ENCODE peak calls at places on chromosomes 2 and 18, in six cellular contexts. R is lower lobe of right lung, I is left ventricle myocardium inferior, W is suprapubic skin, S is cardiac muscle cell, L is omental fat pad. X is an unnamed sample.

GRCh38 chr18:37483984-37484892 is 81.4 kb downstream of the CELF4 start:
- DNase-seq in R (no peak), I (no peak), W (no peak), S (no peak), L (no peak), X (no peak)

GRCh38 chr2:66494708-66495107 is 59.8 kb downstream of the MEIS1 start:
- DNase-seq in R (no peak), I (no peak), W (no peak), S (peak), L (peak), X (no peak)

GRCh38 chr2:168849610-168850009 is 40.6 kb downstream of the SPC25 start:
- DNase-seq in R (no peak), I (peak), W (no peak), S (peak), L (no peak), X (no peak)

GRCh38 chr2:126671488-126671887 is 15.5 kb downstream of the GYPC start:
- DNase-seq in R (no peak), I (no peak), W (no peak), S (no peak), L (no peak), X (no peak)

GRCh38 chr2:8405334-8405733 is 276.5 kb upstream of the ID2 start:
- DNase-seq in R (no peak), I (no peak), W (no peak), S (no peak), L (no peak), X (no peak)

GRCh38 chr2:98505311-98505808 is 60.7 kb downstream of the INPP4A start:
- DNase-seq in R (peak), I (peak), W (no peak), S (no peak), L (no peak), X (no peak)

GRCh38 chr2:48112911-48113687 is 206.8 kb upstream of the FBXO11 start:
- DNase-seq in R (no peak), I (no peak), W (no peak), S (peak), L (no peak), X (no peak)

GRCh38 chr2:189350515-189351209 is 90.6 kb upstream of the WDR75 start:
- DNase-seq in R (no peak), I (no peak), W (no peak), S (peak), L (no peak), X (no peak)

GRCh38 chr2:191050640-191050987 is 36.6 kb upstream of the STAT1 start:
- DNase-seq in R (no peak), I (no peak), W (no peak), S (peak), L (no peak), X (no peak)

GRCh38 chr2:237892478-237892877 is 33.1 kb downstream of the RAMP1 start:
- DNase-seq in R (no peak), I (no peak), W (no peak), S (peak), L (no peak), X (no peak)

GRCh38 chr2:20540587-20541304 is 93.9 kb downstream of the RHOB start:
- DNase-seq in R (no peak), I (no peak), W (no peak), S (no peak), L (no peak), X (no peak)

GRCh38 chr2:28377984-28378678 is 14.5 kb upstream of the FOSL2 start:
- DNase-seq in R (peak), I (no peak), W (no peak), S (no peak), L (no peak), X (no peak)

GRCh38 chr2:113266431-113266830 is 12.3 kb downstream of the PAX8 start:
- DNase-seq in R (no peak), I (no peak), W (no peak), S (no peak), L (no peak), X (no peak)

GRCh38 chr2:1051075-1051474 is 100.4 kb downstream of the SNTG2 start:
- DNase-seq in R (no peak), I (no peak), W (no peak), S (peak), L (no peak), X (no peak)

GRCh38 chr2:141311430-141311829 is 819.4 kb downstream of the LRP1B start:
- DNase-seq in R (no peak), I (no peak), W (no peak), S (no peak), L (no peak), X (no peak)

GRCh38 chr2:147559068-147559467 is 285.8 kb upstream of the ACVR2A start:
- DNase-seq in R (no peak), I (no peak), W (no peak), S (no peak), L (no peak), X (no peak)

GRCh38 chr2:109333414-109334194 is 204.6 kb downstream of the SH3RF3 start:
- DNase-seq in R (no peak), I (no peak), W (no peak), S (peak), L (no peak), X (no peak)

GRCh38 chr2:239727182-239727775 is 297.9 kb downstream of the NDUFA10 start:
- DNase-seq in R (peak), I (no peak), W (peak), S (no peak), L (no peak), X (peak)

GRCh38 chr2:223414646-223415045 is 187.5 kb downstream of the SCG2 start:
- DNase-seq in R (no peak), I (peak), W (no peak), S (peak), L (peak), X (no peak)

GRCh38 chr2:108355907-108356734 is 21.6 kb upstream of the SULT1C4 start:
- DNase-seq in R (no peak), I (no peak), W (no peak), S (no peak), L (no peak), X (no peak)

GRCh38 chr2:54522624-54523281 is 66.6 kb downstream of the SPTBN1 start:
- DNase-seq in R (peak), I (no peak), W (no peak), S (peak), L (no peak), X (peak)

GRCh38 chr18:73045037-73045436 is 177.2 kb upstream of the NETO1 start:
- DNase-seq in R (no peak), I (no peak), W (no peak), S (no peak), L (no peak), X (no peak)

GRCh38 chr18:58960946-58961722 is 96.5 kb downstream of the ZNF532 start:
- DNase-seq in R (no peak), I (no peak), W (no peak), S (peak), L (no peak), X (no peak)

GRCh38 chr2:186032930-186033329 is 294.3 kb downstream of the FSIP2 start:
- DNase-seq in R (no peak), I (no peak), W (no peak), S (no peak), L (no peak), X (no peak)

GRCh38 chr2:42878581-42878980 is 86.2 kb upstream of the HAAO start:
- DNase-seq in R (no peak), I (no peak), W (no peak), S (no peak), L (peak), X (no peak)

GRCh38 chr2:112582314-112582746 is 2.1 kb upstream of the CHCHD5 start:
- DNase-seq in R (no peak), I (no peak), W (no peak), S (peak), L (no peak), X (peak)

GRCh38 chr2:234496442-234496834 is 443 bp downstream of the ARL4C start:
- DNase-seq in R (no peak), I (no peak), W (peak), S (no peak), L (no peak), X (no peak)

GRCh38 chr2:64284751-64285150 is 140.5 kb upstream of the PELI1 start:
- DNase-seq in R (no peak), I (no peak), W (no peak), S (no peak), L (no peak), X (no peak)

GRCh38 chr2:204738721-204739120 is 193.4 kb downstream of the PARD3B start:
- DNase-seq in R (no peak), I (no peak), W (no peak), S (no peak), L (no peak), X (no peak)

GRCh38 chr18:10771053-10771709 is 245.4 kb downstream of the NAPG start:
- DNase-seq in R (no peak), I (no peak), W (no peak), S (peak), L (no peak), X (no peak)

GRCh38 chr2:62568074-62568473 is 62.1 kb upstream of the TMEM17 start:
- DNase-seq in R (no peak), I (no peak), W (no peak), S (peak), L (no peak), X (no peak)

GRCh38 chr2:233556756-233557736 is 9.5 kb downstream of the USP40 start:
- DNase-seq in R (no peak), I (no peak), W (no peak), S (peak), L (no peak), X (no peak)

GRCh38 chr18:65659312-65659711 is 91.5 kb upstream of the CDH7 start:
- DNase-seq in R (no peak), I (no peak), W (no peak), S (no peak), L (no peak), X (no peak)

GRCh38 chr2:44543773-44544725 is 182.3 kb downstream of the CAMKMT start:
- DNase-seq in R (no peak), I (no peak), W (no peak), S (no peak), L (no peak), X (no peak)

GRCh38 chr2:235551965-235552364 is 58.1 kb downstream of the AGAP1 start:
- DNase-seq in R (peak), I (peak), W (no peak), S (peak), L (no peak), X (no peak)

GRCh38 chr2:165406053-165406628 is 63.4 kb upstream of the CSRNP3 start:
- DNase-seq in R (no peak), I (no peak), W (no peak), S (no peak), L (no peak), X (no peak)
- TF ChIP-seq CTCF in R (no peak), I (no peak), W (no peak), S (no peak), L (no peak), X (no peak)

DNA sequence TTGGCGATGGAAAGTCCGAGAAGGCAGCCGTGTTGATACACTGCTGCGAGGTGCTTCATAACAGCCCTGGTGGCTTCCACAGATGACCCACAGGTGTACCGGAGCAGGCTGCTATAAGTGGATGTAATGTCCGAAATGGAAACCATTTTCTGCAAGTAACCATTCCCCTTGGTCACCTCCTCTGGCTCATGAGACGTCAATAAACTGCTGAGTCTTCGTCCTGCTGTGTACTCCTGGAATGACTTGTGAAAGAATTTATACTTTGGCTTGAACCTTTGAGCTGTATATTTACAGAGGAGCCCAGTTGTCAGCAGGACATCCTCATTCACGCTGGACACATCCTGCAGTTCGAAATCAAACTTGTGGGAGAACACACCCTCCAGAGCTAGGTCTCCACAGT is 14.4 kb downstream of the NLRC4 start:
- DNase-seq in R (no peak), I (no peak), W (no peak), S (no peak), L (no peak), X (no peak)
- TF ChIP-seq CTCF in R (no peak), I (no peak), W (no peak), S (no peak), L (no peak), X (no peak)

DNA sequence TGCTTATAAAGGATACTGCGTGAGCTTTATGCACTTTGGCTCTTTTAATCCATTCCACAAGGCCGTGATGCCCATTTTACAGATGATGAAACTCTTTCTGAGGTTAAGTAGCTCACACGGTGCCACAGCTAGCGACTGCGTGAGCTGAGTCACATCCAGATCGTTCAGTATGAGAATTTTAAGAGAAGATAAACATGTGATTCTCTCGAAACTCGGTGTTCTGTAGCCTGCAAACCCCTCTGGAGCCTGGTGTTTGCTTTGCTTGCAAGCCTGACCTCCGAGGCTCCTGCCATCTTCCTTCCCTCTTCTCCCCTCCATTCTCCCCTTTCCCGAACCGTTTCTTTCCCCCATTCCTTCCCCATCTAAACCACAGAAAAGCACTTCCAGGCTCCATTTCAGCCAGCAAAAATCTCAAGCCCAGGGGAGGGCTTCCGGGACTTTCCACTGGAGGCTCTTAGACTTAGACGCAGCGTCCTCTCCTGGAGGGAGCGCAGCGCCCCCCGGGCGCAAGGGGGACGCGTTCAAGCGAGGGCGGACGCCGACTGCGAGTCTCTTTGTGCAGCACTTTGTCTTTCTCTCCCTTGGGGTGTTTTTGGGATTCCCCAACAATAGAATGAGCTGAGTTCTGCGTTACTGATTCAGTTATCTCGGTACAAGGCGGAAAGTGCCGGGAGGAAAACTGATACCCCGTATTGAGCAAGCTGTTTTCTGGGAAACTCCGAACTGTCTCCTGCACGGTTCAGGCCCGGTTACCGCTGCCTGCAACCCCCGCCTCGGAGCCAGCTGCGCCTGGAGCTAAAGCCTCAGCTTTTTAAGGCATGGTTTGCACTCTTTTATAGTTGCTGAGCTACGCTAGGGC is 38.0 kb downstream of the CYP1B1 start:
- DNase-seq in R (no peak), I (peak), W (no peak), S (peak), L (peak), X (no peak)
- TF ChIP-seq CTCF in R (peak), I (peak), W (no peak), S (peak), L (no peak), X (no peak)

DNA sequence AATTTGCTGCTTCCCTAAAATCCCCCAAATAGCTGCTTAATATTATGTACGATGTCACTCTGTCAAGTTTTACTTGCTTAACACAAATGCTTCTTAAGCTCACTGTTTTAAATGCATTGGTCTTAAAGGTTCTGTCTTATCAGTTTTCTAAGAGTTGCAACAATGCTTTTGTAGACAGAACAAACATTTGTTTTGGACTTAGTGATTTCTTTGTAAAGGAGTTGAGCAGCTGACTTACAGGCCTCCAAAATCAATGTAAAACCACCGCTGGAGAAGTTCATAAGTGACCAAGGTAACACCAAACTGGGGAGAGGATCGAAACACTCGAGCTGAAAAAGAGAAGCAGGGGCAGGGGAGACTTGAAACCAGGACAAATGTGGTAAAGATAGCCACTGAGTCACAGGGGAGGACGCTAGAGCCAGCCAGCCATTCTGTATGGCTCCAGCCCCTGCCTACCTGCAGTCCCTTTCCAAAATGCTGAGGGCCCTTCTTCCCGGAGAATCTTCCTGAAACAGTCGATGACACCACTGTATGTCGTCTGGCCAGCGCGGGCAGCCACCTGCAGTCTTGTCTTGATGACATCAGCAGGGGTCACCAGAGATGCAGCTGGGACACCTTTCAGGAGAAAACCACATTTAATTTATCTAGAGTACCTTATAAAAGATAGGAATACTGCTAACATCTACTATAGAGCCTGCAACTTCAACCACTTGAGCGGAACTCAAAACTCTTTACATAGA is 100.2 kb downstream of the DYNC1I2 start:
- DNase-seq in R (no peak), I (no peak), W (no peak), S (no peak), L (no peak), X (no peak)
- TF ChIP-seq CTCF in R (no peak), I (no peak), W (no peak), S (no peak), L (no peak), X (no peak)

GRCh38 chr2:160407393-160408204 is 86.0 kb downstream of the RBMS1 start:
- DNase-seq in R (peak), I (peak), W (no peak), S (peak), L (no peak), X (peak)
- TF ChIP-seq CTCF in R (no peak), I (peak), W (no peak), S (no peak), L (no peak), X (no peak)

GRCh38 chr2:111135910-111136297 is 15.2 kb downstream of the BCL2L11 start:
- DNase-seq in R (peak), I (peak), W (no peak), S (peak), L (no peak), X (no peak)

GRCh38 chr2:111135237-111135909 is 14.7 kb downstream of the BCL2L11 start:
- DNase-seq in R (no peak), I (no peak), W (no peak), S (no peak), L (no peak), X (no peak)

GRCh38 chr2:111133603-111134002 is 12.9 kb downstream of the BCL2L11 start:
- DNase-seq in R (no peak), I (no peak), W (no peak), S (no peak), L (no peak), X (no peak)

GRCh38 chr2:111138834-111139233 is 18.1 kb downstream of the BCL2L11 start:
- DNase-seq in R (no peak), I (no peak), W (no peak), S (no peak), L (no peak), X (no peak)

GRCh38 chr2:111134082-111134481 is 13.4 kb downstream of the BCL2L11 start:
- DNase-seq in R (no peak), I (no peak), W (no peak), S (no peak), L (no peak), X (no peak)
- TF ChIP-seq CTCF in R (no peak), I (no peak), W (no peak), S (no peak), L (no peak), X (peak)

GRCh38 chr18:74493689-74494088 is 2.5 kb upstream of the CNDP2 start:
- DNase-seq in R (no peak), I (no peak), W (peak), S (peak), L (no peak), X (peak)
- TF ChIP-seq CTCF in R (peak), I (peak), W (peak), S (peak), L (no peak), X (peak)

GRCh38 chr2:67873916-67874315 is 188.9 kb downstream of the C1D start:
- DNase-seq in R (no peak), I (no peak), W (no peak), S (no peak), L (no peak), X (no peak)
- TF ChIP-seq CTCF in R (no peak), I (no peak), W (no peak), S (no peak), L (no peak), X (no peak)

GRCh38 chr2:133452146-133452545 is 116.1 kb downstream of the NCKAP5 start:
- DNase-seq in R (no peak), I (no peak), W (no peak), S (no peak), L (no peak), X (no peak)
- TF ChIP-seq CTCF in R (no peak), I (no peak), W (no peak), S (no peak), L (no peak), X (no peak)

GRCh38 chr2:166179201-166179600 is 51.4 kb upstream of the SCN1A start:
- DNase-seq in R (no peak), I (no peak), W (no peak), S (peak), L (no peak), X (no peak)

GRCh38 chr2:166184789-166185188 is 57.0 kb upstream of the SCN1A start:
- DNase-seq in R (no peak), I (no peak), W (no peak), S (no peak), L (no peak), X (no peak)

GRCh38 chr2:166181813-166182154 is 54.0 kb upstream of the SCN1A start:
- DNase-seq in R (no peak), I (no peak), W (no peak), S (no peak), L (no peak), X (no peak)

DNA sequence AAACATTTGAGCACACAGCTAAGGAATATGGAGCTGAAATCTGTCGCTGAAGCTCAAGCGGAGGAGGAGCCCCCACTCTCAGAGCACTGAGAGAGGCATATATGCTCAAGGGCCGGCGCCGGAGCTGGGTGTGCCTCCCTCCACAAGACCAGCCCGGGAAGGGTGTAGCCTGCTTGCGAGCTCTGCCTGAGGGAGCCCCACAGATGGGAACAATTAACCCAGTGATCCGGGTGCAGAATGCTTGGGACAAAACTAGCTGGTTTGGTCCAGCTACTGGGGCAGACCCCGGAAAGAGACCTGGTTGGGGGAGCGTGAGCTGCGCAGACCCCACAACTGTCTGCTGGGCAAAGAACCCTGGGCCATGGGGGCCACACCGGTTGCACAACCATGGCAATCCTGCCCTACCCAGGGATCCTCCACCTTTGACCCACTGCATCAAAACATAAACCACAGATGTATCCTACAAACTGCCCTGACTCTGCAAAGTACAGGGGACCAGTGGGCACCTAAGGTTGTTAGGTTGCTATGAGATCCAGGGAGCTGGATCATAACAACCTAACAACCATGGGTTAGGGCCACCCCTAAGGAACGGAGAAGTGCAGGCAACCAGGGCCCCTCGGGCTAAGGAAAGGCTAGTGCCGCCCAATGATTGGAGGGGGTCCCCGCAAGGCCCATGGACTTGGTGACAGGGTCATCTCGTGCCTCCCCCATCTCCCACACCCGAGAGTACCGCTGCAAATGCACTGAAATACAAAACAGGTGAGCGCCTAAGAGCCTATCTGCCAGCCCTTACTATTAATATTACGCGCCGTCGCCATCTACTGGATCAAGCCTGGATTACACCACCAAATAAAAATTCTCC is 53.4 kb upstream of the SCN1A start:
- DNase-seq in R (peak), I (no peak), W (no peak), S (peak), L (no peak), X (peak)
- TF ChIP-seq CTCF in R (peak), I (peak), W (no peak), S (peak), L (no peak), X (peak)

X was measured in B cell.